ENCODE peak calls at places on chromosomes 6 and 20, in four cellular contexts. Y, C, B and W are unnamed samples.
A peak's percentile ranks its signal among the peaks of the same experiment; 100 is the strongest.

GRCh38 chr6:25312034-25312620 is 33.0 kb downstream of the CARMIL1 start:
- DNase-seq in B (no peak), C (no peak), Y (no peak), W (no peak)

GRCh38 chr6:53437557-53438202 is 88.9 kb upstream of the ELOVL5 start:
- DNase-seq in B (peak; percentile 55), C (peak; percentile 50), Y (no peak), W (no peak)

GRCh38 chr6:51929934-51930574 is 157.4 kb downstream of the PKHD1 start:
- DNase-seq in B (no peak), C (no peak), Y (no peak), W (no peak)

GRCh38 chr20:38297916-38298674 is 5.9 kb upstream of the BPI start:
- DNase-seq in B (no peak), Y (no peak), C (no peak), W (no peak)

GRCh38 chr6:36897629-36898028 is 11.9 kb downstream of the C6orf89 start:
- DNase-seq in Y (no peak), C (no peak), B (no peak), W (no peak)

GRCh38 chr6:1770435-1770843 is 160.7 kb downstream of the FOXC1 start:
- DNase-seq in C (peak; percentile 54), Y (no peak), B (no peak), W (no peak)

GRCh38 chr6:16519265-16520242 is 241.7 kb downstream of the ATXN1 start:
- DNase-seq in B (no peak), C (peak; percentile 9), Y (no peak), W (no peak)

GRCh38 chr20:57162253-57162652 is 104.2 kb downstream of the BMP7 start:
- DNase-seq in C (no peak), Y (no peak), B (no peak), W (no peak)

GRCh38 chr20:62667530-62668440 is 25.5 kb downstream of the SLCO4A1 start:
- DNase-seq in B (no peak), Y (no peak), C (no peak), W (no peak)

GRCh38 chr6:2101213-2101612 is 144.2 kb downstream of the GMDS start:
- DNase-seq in C (no peak), Y (no peak), B (no peak), W (no peak)

GRCh38 chr20:3470208-3470626 is 601 bp upstream of the ATRN start:
- DNase-seq in B (no peak), C (no peak), Y (no peak), W (no peak)

GRCh38 chr6:32954983-32955802 is 2.3 kb upstream of the HLA-DMA start:
- DNase-seq in Y (no peak), B (no peak), C (peak; percentile 51), W (no peak)

GRCh38 chr6:41455818-41456217 is 90.4 kb upstream of the FOXP4 start:
- DNase-seq in B (no peak), Y (no peak), C (no peak), W (no peak)

GRCh38 chr6:160679402-160679769 is 15.3 kb upstream of the LPA start:
- DNase-seq in C (no peak), Y (peak; percentile 70), B (peak; percentile 64), W (no peak)